ENCODE peak calls at places on chromosomes 7 and 10, in five cellular contexts. U is GM23248, G is A549, A is lower lobe of right lung, P is HCT116. N is an unnamed sample. For H3K9me3 and H3K4me1, the result is how much of the 10 kb centered on the place peaks cover.

GRCh38 chr10:133528845-133529575 is 1.8 kb downstream of the CYP2E1 start:
- DNase-seq in U (peak), G (no peak), A (no peak), P (no peak), N (peak)

GRCh38 chr7:130084037-130084875 is 13.9 kb downstream of the KLHDC10 start:
- DNase-seq in U (no peak), G (peak), A (no peak), P (no peak), N (no peak)

GRCh38 chr7:3957735-3958491 is 656.9 kb downstream of the SDK1 start:
- DNase-seq in U (no peak), G (no peak), A (no peak), P (no peak), N (no peak)

GRCh38 chr7:66315192-66315591 is 110.1 kb downstream of the TPST1 start:
- DNase-seq in U (no peak), G (no peak), A (no peak), P (no peak), N (no peak)

GRCh38 chr10:87817873-87818504 is at the start of gene ATAD1:
- DNase-seq in U (peak), G (peak), A (peak), P (peak), N (peak)

GRCh38 chr10:92305133-92306072 is 14.4 kb downstream of the MARCHF5 start:
- DNase-seq in U (no peak), G (no peak), A (no peak), P (no peak), N (no peak)

GRCh38 chr7:44622342-44623151 is 16.1 kb downstream of the OGDH start:
- DNase-seq in U (peak), G (no peak), A (no peak), P (no peak), N (no peak)

GRCh38 chr7:54215424-54215823 is 326.8 kb upstream of the VSTM2A start:
- DNase-seq in U (no peak), G (no peak), A (no peak), P (no peak), N (no peak)

GRCh38 chr7:44103941-44104879 is at the start of gene AEBP1:
- DNase-seq in U (peak), G (no peak), A (no peak), P (no peak), N (peak)

GRCh38 chr10:129964611-129965417 is 740 bp upstream of the EBF3 start:
- DNase-seq in U (no peak), G (no peak), A (peak), P (no peak), N (no peak)

GRCh38 chr10:43131256-43131655 is 7.0 kb upstream of the CSGALNACT2 start:
- DNase-seq in U (no peak), G (no peak), A (no peak), P (no peak), N (no peak)

GRCh38 chr10:70169011-70169410 is 1.3 kb downstream of the SAR1A start:
- DNase-seq in U (peak), G (no peak), A (no peak), P (no peak), N (no peak)

GRCh38 chr7:80393786-80394185 is 118.1 kb downstream of the GNAT3 start:
- DNase-seq in U (no peak), G (no peak), A (no peak), P (no peak), N (no peak)

GRCh38 chr7:151799506-151799905 is 77.4 kb downstream of the PRKAG2 start:
- DNase-seq in U (no peak), G (no peak), A (peak), P (no peak), N (no peak)

GRCh38 chr7:152103066-152103465 is 77.6 kb downstream of the GALNT11 start:
- DNase-seq in U (no peak), G (no peak), A (no peak), P (no peak), N (no peak)

GRCh38 chr10:89894051-89894450 is 192.7 kb downstream of the KIF20B start:
- DNase-seq in U (no peak), G (no peak), A (no peak), P (no peak), N (no peak)

GRCh38 chr7:86598311-86598710 is 45.4 kb upstream of the GRM3 start:
- DNase-seq in U (no peak), G (no peak), A (no peak), P (no peak), N (peak)

GRCh38 chr7:3200504-3200903 is 100.5 kb upstream of the SDK1 start:
- DNase-seq in U (peak), G (peak), A (no peak), P (peak), N (no peak)

GRCh38 chr10:71290806-71291205 is 28.3 kb upstream of the SLC29A3 start:
- DNase-seq in U (no peak), G (no peak), A (peak), P (no peak), N (no peak)

GRCh38 chr7:33853361-33854062 is 51.8 kb upstream of the BMPER start:
- DNase-seq in U (peak), G (no peak), A (no peak), P (no peak), N (no peak)

GRCh38 chr10:100744136-100744979 is 1.0 kb upstream of the PAX2 start:
- DNase-seq in U (no peak), G (peak), A (no peak), P (no peak), N (no peak)

GRCh38 chr10:72093450-72093849 is 5.1 kb upstream of the SPOCK2 start:
- DNase-seq in U (no peak), G (no peak), A (no peak), P (no peak), N (no peak)

GRCh38 chr10:87635498-87636312 is 24.0 kb upstream of the PAPSS2 start:
- DNase-seq in U (peak), G (no peak), A (no peak), P (peak), N (no peak)

GRCh38 chr10:34730726-34731125 is 84.4 kb downstream of the PARD3 start:
- DNase-seq in U (no peak), G (no peak), A (no peak), P (no peak), N (no peak)

GRCh38 chr10:97018251-97019212 is 167.2 kb downstream of the SLIT1 start:
- DNase-seq in U (no peak), G (no peak), A (no peak), P (no peak), N (no peak)

GRCh38 chr10:128211064-128211504 is 84.9 kb upstream of the MKI67 start:
- DNase-seq in U (no peak), G (no peak), A (no peak), P (no peak), N (no peak)

GRCh38 chr10:113139695-113140094 is 189.6 kb downstream of the TCF7L2 start:
- DNase-seq in U (peak), G (no peak), A (no peak), P (no peak), N (no peak)

GRCh38 chr7:128069367-128070364 is 38.4 kb upstream of the LRRC4 start:
- DNase-seq in U (no peak), G (no peak), A (no peak), P (no peak), N (no peak)

DNA sequence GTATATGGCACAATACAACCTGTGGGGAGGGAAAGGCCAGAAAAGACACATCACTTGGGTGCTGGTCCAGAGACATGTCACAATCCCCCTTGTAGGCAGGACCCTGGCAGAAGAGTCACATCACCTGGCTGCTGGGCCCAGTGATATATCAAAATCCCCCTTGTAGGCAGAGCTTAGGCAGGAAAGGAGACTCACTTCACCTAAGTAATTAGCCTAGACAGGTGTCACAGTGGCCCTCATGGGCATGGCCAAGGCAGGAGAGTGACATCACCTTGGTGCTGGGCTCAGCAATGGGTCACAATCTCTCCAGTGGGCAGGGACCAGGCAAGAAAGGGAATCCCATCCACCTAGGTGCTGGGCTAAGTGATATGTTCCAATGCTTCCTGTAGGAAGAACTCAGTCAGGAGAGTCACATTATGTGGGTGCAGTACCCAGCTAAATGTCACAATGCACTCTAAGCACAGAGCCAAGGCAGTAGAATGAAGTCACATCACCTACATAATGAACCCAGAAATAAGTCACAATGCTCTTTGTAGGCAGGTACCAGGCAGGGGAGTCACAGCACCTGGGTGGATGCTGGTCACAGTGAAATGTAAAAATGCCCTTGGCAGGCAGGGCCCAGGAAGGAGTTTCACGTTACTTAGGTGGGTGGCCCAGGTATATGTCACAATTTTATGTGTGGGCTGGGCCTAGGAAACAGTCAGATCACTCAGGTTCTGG is 18.9 kb upstream of the ZNF736 start:
- DNase-seq in U (no peak), G (no peak), A (no peak), P (no peak), N (no peak)
- H3K9me3 ChIP-seq in U (under half), G (under half), A (under half), P (under half), N (under half)

DNA sequence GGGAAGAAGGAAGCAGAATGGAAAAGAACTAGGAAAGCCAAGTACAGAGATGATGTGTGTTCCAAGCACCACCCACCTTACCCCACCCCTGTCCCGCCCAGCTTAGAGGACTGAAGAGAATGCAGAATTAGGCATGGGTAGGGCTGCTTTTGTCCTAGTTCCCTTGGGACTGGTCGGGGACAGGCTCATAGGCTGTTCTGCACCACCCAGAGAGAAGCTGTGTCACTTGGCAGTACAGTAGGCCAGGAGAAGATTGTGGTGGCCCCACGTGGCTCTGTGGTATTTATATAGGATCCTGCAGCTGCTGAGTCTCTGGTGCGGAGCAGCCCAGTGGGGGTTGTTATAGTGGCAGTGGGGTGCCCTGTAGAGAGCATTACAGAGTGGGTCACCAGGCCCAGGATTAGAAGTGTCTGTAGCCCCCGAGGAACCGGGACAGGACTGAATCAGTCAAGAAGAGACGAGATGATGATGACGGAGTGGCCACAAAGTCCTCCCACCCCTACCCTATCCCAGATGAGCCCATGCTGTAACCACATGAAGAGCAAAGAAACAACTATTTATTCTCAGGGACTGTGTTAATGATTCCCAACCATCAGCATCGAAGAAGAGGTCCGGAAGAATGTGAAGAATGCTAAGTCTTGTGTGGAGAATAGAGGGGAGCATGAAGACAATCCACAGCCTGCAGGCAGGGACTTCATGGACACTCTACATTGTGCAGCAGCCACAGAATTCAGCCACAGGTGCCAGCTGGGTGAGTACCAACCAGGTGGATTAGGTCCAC is 88.9 kb downstream of the C1GALT1 start:
- DNase-seq in U (no peak), G (no peak), A (no peak), P (no peak), N (no peak)
- H3K4me1 ChIP-seq in U (under half), G (under half), A (under half), P (under half), N (under half)

GRCh38 chr10:108238261-108238660 is 1073.8 kb upstream of the SORCS1 start:
- DNase-seq in U (no peak), G (no peak), A (no peak), P (no peak), N (no peak)
- H3K9me3 ChIP-seq in U (under half), G (under half), A (under half), P (half or more), N (under half)

GRCh38 chr10:95327367-95327766 is 36.6 kb upstream of the PDLIM1 start:
- DNase-seq in U (no peak), G (no peak), A (peak), P (no peak), N (no peak)

GRCh38 chr10:95328013-95328412 is 37.2 kb upstream of the PDLIM1 start:
- DNase-seq in U (peak), G (no peak), A (no peak), P (no peak), N (no peak)

GRCh38 chr10:95331596-95332130 is 40.9 kb upstream of the PDLIM1 start:
- DNase-seq in U (no peak), G (no peak), A (no peak), P (no peak), N (no peak)

GRCh38 chr10:95330966-95331453 is 40.2 kb upstream of the PDLIM1 start:
- DNase-seq in U (no peak), G (no peak), A (no peak), P (no peak), N (no peak)

GRCh38 chr10:95329296-95329695 is 38.5 kb upstream of the PDLIM1 start:
- DNase-seq in U (no peak), G (no peak), A (no peak), P (no peak), N (no peak)
- H3K4me1 ChIP-seq in U (under half), G (under half), A (under half), P (under half), N (under half)

N was measured in BE2C.